ENCODE peak calls at places on chromosome 2, in ten cellular contexts. X, P, R, J, S, K, Q, Y, H and F are unnamed samples.

GRCh38 chr2:212538156-212539144 is at the start of gene ERBB4:
- DNase-seq in X (no peak), H (peak; percentile 24), S (no peak), K (no peak), Q (no peak), J (no peak), P (peak; percentile 42), Y (no peak), R (no peak), F (no peak)

GRCh38 chr2:130355578-130356431 is at the start of gene PTPN18:
- DNase-seq in S (peak; percentile 85), J (peak; percentile 73), R (peak; percentile 86), K (no peak), X (peak; percentile 74), Y (peak; percentile 90), P (peak; percentile 96), Q (peak; percentile 66), H (peak; percentile 94), F (peak; percentile 69)

GRCh38 chr2:142190805-142191204 is 60.0 kb upstream of the LRP1B start:
- DNase-seq in K (no peak), J (peak; percentile 37), P (no peak), S (no peak), H (no peak), X (no peak), Q (peak; percentile 40), Y (no peak), R (peak; percentile 44), F (no peak)

GRCh38 chr2:15363142-15363541 is 198.0 kb downstream of the NBAS start:
- DNase-seq in X (no peak), Q (peak; percentile 11), Y (no peak), S (peak; percentile 4), P (no peak), J (peak; percentile 60), R (peak; percentile 25), H (no peak), K (no peak), F (no peak)

GRCh38 chr2:112157472-112157871 is 19.3 kb downstream of the FBLN7 start:
- DNase-seq in Q (no peak), H (no peak), Y (no peak), X (no peak), S (no peak), K (no peak), J (no peak), R (no peak), P (no peak), F (no peak)

GRCh38 chr2:201709747-201710146 is 11.3 kb upstream of the MPP4 start:
- DNase-seq in Y (no peak), Q (no peak), X (no peak), K (no peak), P (no peak), S (no peak), J (no peak), R (no peak), H (no peak), F (no peak)

GRCh38 chr2:24930768-24931167 is 10.7 kb upstream of the ADCY3 start:
- DNase-seq in H (no peak), P (no peak), K (no peak), X (peak; percentile 72), S (no peak), J (no peak), R (no peak), Q (no peak), Y (no peak), F (peak; percentile 89)

GRCh38 chr2:226079677-226080076 is 680.2 kb downstream of the NYAP2 start:
- DNase-seq in X (no peak), Q (peak; percentile 84), H (no peak), P (no peak), S (no peak), J (no peak), Y (no peak), R (peak; percentile 96), K (no peak), F (peak; percentile 15)

GRCh38 chr2:20557226-20557625 is 93.7 kb downstream of the HS1BP3 start:
- DNase-seq in P (no peak), R (no peak), Q (no peak), J (no peak), K (no peak), H (no peak), X (no peak), S (no peak), Y (no peak), F (no peak)

DNA sequence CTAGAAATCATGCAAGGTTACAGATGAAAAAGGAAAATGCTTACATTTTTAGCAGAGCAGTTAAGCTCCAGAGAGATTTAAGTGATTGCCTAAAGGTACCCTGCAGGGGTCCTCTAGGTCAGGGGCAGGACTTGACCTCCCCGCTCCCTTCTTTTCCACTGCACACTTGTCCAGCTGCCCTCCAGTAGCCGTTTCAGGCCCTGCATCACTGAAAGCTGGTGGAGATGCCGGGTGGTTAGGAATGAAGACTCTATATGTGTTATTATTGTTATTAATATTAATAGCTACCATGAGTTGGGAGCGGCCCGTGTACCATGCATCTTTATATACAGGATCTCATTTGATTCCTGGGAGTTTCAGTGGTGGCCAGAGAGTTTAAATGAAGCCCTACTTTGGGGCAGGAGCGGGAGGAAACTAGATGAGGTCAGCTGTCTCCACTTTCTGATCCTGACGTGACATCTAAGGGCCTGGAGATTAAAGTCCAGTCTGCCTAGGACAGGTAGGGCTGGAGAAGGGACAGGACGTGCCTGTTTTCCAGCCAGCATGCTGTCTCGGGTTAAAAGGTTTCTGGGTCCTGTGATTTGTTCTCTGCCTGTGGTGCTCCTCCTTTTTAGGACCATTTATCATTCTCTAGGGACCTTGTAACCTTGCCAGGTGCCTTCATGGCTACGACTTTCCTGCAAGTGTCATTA is 2.1 kb downstream of the TMEM37 start:
- DNase-seq in R (no peak), H (peak; percentile 66), Q (no peak), K (no peak), J (no peak), Y (peak; percentile 95), P (peak; percentile 86), X (no peak), S (no peak), F (no peak)
- H3K4me3 ChIP-seq in R (no peak overlapping the region), H (peak overlapping the region; percentile 50), Q (no peak overlapping the region), K (no peak overlapping the region), J (no peak overlapping the region), Y (peak overlapping the region; percentile 85), P (peak overlapping the region; percentile 80), X (no peak overlapping the region), S (no peak overlapping the region), F (no peak overlapping the region)

GRCh38 chr2:238142382-238143205 is 4.1 kb downstream of the KLHL30 start:
- DNase-seq in H (no peak), J (no peak), R (no peak), X (no peak), S (no peak), Y (no peak), P (no peak), Q (no peak), K (no peak), F (no peak)

GRCh38 chr2:238144262-238144661 is 5.8 kb downstream of the KLHL30 start:
- DNase-seq in P (no peak), H (no peak), K (no peak), R (no peak), S (no peak), J (no peak), X (no peak), Q (no peak), Y (no peak), F (no peak)

GRCh38 chr2:238141541-238142318 is 3.3 kb downstream of the KLHL30 start:
- DNase-seq in K (no peak), H (peak; percentile 46), R (no peak), S (peak; percentile 78), Y (peak; percentile 97), X (no peak), P (no peak), Q (no peak), J (no peak), F (no peak)

GRCh38 chr2:238145046-238145445 is 6.6 kb downstream of the KLHL30 start:
- DNase-seq in X (no peak), H (no peak), S (no peak), K (no peak), P (no peak), R (no peak), Q (no peak), J (no peak), Y (no peak), F (no peak)

DNA sequence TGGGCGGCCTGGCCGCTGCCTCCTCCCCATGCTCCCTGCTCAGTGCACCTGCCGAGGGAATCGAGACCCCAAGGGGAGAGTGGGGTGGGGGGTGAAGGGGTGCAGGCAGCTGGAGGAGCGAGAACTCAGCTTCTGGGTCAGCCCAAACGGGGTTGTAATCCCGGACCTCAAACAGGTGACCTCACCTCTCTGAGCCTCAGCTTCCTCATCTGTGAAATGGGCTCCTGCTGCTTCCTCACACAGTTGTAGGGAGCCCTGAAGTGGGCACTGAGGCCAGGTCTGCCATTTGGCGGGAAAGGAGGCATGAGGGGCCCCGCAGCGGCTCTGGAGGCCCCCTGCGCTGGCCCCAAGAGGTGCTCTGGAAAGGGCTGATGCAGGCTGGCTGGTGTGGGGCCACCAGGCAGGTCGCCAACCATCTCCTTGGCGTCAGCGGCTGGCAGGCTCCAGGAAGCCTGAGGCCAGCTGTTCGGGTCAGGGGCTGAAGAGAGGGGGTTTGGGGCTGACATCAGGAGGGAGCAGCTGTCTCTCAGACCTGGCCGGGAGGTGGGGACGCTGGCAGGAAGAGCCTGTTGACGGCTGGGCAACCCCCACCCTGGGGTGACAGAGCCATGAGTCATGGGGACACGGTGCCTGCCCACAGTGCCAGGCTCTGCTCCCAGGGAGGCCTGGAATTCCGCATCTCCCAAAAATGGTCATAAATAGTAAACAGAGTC is 4.9 kb downstream of the KLHL30 start:
- DNase-seq in J (no peak), X (no peak), H (no peak), Y (no peak), S (peak; percentile 44), P (no peak), K (no peak), Q (no peak), R (peak; percentile 10), F (no peak)
- H3K4me3 ChIP-seq in J (no peak overlapping the region), X (no peak overlapping the region), H (no peak overlapping the region), Y (no peak overlapping the region), S (no peak overlapping the region), P (no peak overlapping the region), K (no peak overlapping the region), Q (no peak overlapping the region), R (no peak overlapping the region), F (no peak overlapping the region)

DNA sequence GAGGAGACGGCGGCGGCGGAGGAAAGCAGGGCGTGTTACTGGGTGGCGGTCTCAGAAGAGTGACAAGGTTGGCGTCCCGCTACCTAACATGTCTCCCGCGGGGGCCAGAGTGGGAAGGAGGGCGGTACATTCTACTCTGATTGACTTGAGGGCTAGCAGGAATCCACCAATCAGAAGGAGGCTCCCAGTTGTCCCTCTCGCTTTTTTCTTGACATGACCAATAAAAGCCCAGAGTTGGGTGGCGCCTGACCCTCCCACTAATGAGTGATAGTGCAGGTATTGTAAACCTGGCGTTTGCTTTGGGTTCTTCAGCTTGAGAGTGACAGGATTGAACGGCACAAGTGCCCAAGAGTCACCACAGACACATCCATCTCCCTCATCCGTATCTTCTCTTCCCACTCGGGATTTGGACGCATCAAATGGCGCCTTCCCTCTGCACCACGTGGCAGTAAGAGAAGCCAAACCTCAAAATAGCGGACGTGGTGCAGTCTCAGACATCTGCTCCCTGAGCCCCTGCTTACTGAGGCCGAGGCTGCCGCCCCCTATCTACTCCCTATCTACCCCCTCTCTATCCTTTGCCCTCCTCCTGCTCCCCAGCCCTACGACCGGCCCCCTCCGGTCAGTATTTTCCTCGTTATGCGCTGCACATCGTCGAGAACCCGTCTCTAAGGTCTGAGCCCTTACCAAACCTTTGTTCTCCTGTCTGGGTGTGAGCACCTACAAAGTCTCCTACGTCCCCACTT is 746 bp upstream of the FAM161A start:
- DNase-seq in Y (peak; percentile 98), H (peak; percentile 96), Q (peak; percentile 97), S (peak; percentile 99), X (peak; percentile 98), J (peak; percentile 99), K (peak; percentile 93), R (peak; percentile 96), P (peak; percentile 93), F (peak; percentile 97)
- H3K4me3 ChIP-seq in Y (peak overlapping the region; percentile 75), H (peak overlapping the region; percentile 94), Q (peak overlapping the region; percentile 88), S (peak overlapping the region; percentile 63), X (peak overlapping the region; percentile 82), J (peak overlapping the region; percentile 45), K (peak overlapping the region; percentile 74), R (peak overlapping the region; percentile 91), P (peak overlapping the region; percentile 92), F (peak overlapping the region; percentile 85)

GRCh38 chr2:65382776-65383357 is 49.5 kb downstream of the SPRED2 start:
- DNase-seq in H (peak; percentile 75), K (peak; percentile 95), P (peak; percentile 82), Y (peak; percentile 88), S (peak; percentile 74), Q (peak; percentile 97), J (no peak), X (peak; percentile 92), R (peak; percentile 94), F (peak; percentile 95)
- H3K4me3 ChIP-seq in H (no peak overlapping the region), K (no peak overlapping the region), P (no peak overlapping the region), Y (no peak overlapping the region), S (no peak overlapping the region), Q (peak overlapping the region; percentile 5), J (no peak overlapping the region), X (no peak overlapping the region), R (no peak overlapping the region), F (peak overlapping the region; percentile 23)